ENCODE peak calls at places on chromosome 14, in seven cellular contexts. N is small intestine, K is cardiac muscle cell, E is left ventricle myocardium inferior, I is ovary, H is right cardiac atrium, P is H1. W is an unnamed sample.

GRCh38 chr14:52840916-52841315 is 49.5 kb upstream of the GNPNAT1 start:
- DNase-seq in I (no peak), N (no peak), E (no peak), H (peak; percentile 39), P (no peak), K (no peak), W (no peak)

GRCh38 chr14:36214476-36215216 is 38.1 kb upstream of the PTCSC3 start:
- DNase-seq in E (no peak), H (no peak), N (no peak), I (no peak), K (no peak), P (no peak), W (no peak)

GRCh38 chr14:78143489-78144145 is 26.6 kb upstream of the NRXN3 start:
- DNase-seq in P (no peak), K (no peak), N (no peak), I (no peak), E (no peak), H (no peak), W (no peak)

GRCh38 chr14:24132061-24132685 is 1.7 kb downstream of the FITM1 start:
- DNase-seq in I (no peak), N (no peak), P (no peak), K (no peak), E (no peak), H (no peak), W (no peak)

GRCh38 chr14:92496458-92496857 is 17.1 kb upstream of the RIN3 start:
- DNase-seq in P (no peak), K (no peak), I (no peak), H (no peak), N (no peak), E (no peak), W (no peak)

GRCh38 chr14:76872796-76873432 is 46.7 kb downstream of the LRRC74A start:
- DNase-seq in H (peak; percentile 36), K (peak; percentile 72), I (peak; percentile 69), N (peak; percentile 51), P (peak; percentile 85), E (peak; percentile 58), W (peak; percentile 71)

GRCh38 chr14:55802986-55803431 is 223.0 kb downstream of the KTN1 start:
- DNase-seq in N (peak; percentile 93), E (no peak), I (no peak), K (no peak), H (no peak), P (no peak), W (no peak)

GRCh38 chr14:26121181-26121580 is 476.7 kb downstream of the NOVA1 start:
- DNase-seq in P (no peak), H (no peak), N (no peak), K (no peak), E (no peak), I (no peak), W (no peak)

GRCh38 chr14:56648508-56649301 is 69.1 kb downstream of the TMEM260 start:
- DNase-seq in P (no peak), H (no peak), N (no peak), I (no peak), K (peak; percentile 9), E (no peak), W (no peak)

GRCh38 chr14:92787554-92787953 is 6.6 kb upstream of the GOLGA5 start:
- DNase-seq in N (no peak), P (no peak), H (no peak), K (no peak), I (no peak), E (no peak), W (no peak)

GRCh38 chr14:54102530-54102929 is 145.9 kb upstream of the BMP4 start:
- DNase-seq in P (no peak), N (no peak), H (no peak), I (no peak), K (no peak), E (no peak), W (no peak)

GRCh38 chr14:50675597-50675996 is 7.5 kb upstream of the SAV1 start:
- DNase-seq in I (no peak), K (no peak), H (no peak), N (no peak), P (no peak), E (no peak), W (no peak)

GRCh38 chr14:50679674-50680073 is 11.6 kb upstream of the SAV1 start:
- DNase-seq in H (no peak), N (no peak), P (no peak), E (no peak), I (no peak), K (no peak), W (no peak)

GRCh38 chr14:50676814-50677516 is 8.9 kb upstream of the SAV1 start:
- DNase-seq in I (no peak), P (no peak), K (no peak), H (no peak), N (no peak), E (no peak), W (no peak)

GRCh38 chr14:50677527-50678063 is 9.5 kb upstream of the SAV1 start:
- DNase-seq in H (no peak), P (no peak), N (no peak), E (no peak), K (no peak), I (no peak), W (no peak)

DNA sequence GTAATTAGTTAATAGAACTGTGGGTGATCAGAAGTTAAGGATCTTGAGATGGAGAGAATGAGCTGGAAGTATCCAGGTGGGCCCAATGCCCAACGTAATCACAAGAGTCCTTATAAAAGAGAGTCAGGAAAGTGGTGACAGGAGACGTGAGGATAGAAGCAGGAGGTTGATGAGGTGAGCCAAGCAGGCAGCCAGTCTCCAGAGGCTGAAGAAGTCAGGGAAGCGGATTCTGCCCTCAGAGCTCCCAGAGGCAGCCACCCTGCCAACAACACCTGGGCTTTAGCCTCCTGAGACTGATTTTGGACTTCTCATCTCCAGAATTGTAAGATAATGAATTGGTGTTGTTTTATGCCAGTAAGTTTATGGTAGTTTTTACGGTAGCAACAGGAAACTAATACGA is 10.1 kb upstream of the SAV1 start:
- DNase-seq in P (no peak), H (no peak), N (no peak), E (no peak), I (no peak), K (no peak), W (no peak)
- H3K4me1 ChIP-seq in P (no peaks in the 10 kb centered on the region), H (peaks cover 6% of the 10 kb centered on the region), N (no peaks in the 10 kb centered on the region), E (peaks cover 21% of the 10 kb centered on the region), I (no peaks in the 10 kb centered on the region), K (peaks cover 7% of the 10 kb centered on the region), W (peaks cover 19% of the 10 kb centered on the region)

GRCh38 chr14:90438841-90439240 is 42.0 kb downstream of the CALM1 start:
- DNase-seq in N (no peak), P (no peak), I (no peak), K (no peak), E (no peak), H (no peak), W (no peak)

GRCh38 chr14:90444077-90444696 is 47.4 kb downstream of the CALM1 start:
- DNase-seq in I (no peak), K (no peak), H (no peak), N (peak; percentile 20), P (no peak), E (no peak), W (peak; percentile 89)

GRCh38 chr14:90439874-90440442 is 43.1 kb downstream of the CALM1 start:
- DNase-seq in P (no peak), H (no peak), K (peak; percentile 12), E (no peak), I (no peak), N (no peak), W (no peak)

GRCh38 chr14:90443161-90444076 is 46.6 kb downstream of the CALM1 start:
- DNase-seq in H (no peak), K (no peak), P (no peak), E (no peak), N (no peak), I (no peak), W (no peak)

DNA sequence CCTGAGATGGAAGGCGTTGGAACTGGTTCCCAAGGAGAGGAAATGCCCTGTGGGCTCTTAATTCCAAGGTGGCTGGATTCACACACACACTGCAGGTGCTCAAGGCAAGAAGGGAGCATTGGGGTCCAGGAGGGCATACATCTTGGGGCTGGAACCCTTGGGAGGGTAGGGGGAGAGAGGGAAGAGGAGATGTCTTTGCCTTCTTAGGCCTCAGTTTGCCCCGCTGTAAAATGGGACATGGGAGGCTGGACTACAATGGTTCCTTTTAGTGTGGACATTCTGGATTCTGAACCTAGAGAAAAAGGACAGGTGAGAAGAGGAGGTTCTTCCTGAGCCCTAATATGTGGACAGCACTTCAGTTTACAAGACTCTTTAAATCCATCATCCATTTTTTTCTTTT is 43.8 kb downstream of the CALM1 start:
- DNase-seq in H (no peak), P (no peak), E (no peak), I (no peak), N (no peak), K (no peak), W (no peak)
- H3K27ac ChIP-seq in H (no peak overlapping the region), P (no peak overlapping the region), E (no peak overlapping the region), I (no peak overlapping the region), N (no peak overlapping the region), K (no peak overlapping the region), W (no peak overlapping the region)

DNA sequence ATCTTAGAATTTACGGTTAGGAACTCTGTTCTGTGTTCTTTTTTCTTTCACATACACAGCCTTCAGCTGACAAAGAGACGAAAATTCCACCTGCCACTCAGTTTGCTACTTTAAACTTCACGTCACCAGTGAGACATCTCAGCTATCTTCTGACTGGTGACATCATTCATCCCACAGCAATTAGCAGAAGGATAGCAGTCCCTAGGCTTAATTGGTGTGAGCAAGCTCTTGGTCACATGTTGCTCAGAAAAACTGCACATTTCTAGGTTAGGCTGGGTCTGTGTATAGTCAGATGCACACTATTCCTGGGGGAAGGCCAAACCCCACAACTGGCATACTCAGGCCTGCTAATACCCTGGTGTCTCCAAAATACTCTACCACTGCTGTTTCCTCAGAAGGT is 23.9 kb downstream of the SLC7A7 start:
- DNase-seq in P (no peak), H (no peak), K (no peak), I (no peak), N (no peak), E (no peak), W (no peak)
- H3K4me1 ChIP-seq in P (peaks cover 2% of the 10 kb centered on the region), H (no peaks in the 10 kb centered on the region), K (no peaks in the 10 kb centered on the region), I (no peaks in the 10 kb centered on the region), N (no peaks in the 10 kb centered on the region), E (no peaks in the 10 kb centered on the region), W (peaks cover 6% of the 10 kb centered on the region)

GRCh38 chr14:73712071-73712506 is 2.1 kb downstream of the PNMA1 start:
- DNase-seq in I (no peak), E (no peak), N (no peak), H (no peak), P (no peak), K (no peak), W (no peak)

GRCh38 chr14:73713206-73713803 is 879 bp downstream of the PNMA1 start:
- DNase-seq in N (no peak), P (no peak), K (peak; percentile 16), I (no peak), H (no peak), E (no peak), W (no peak)

GRCh38 chr14:73712540-73713141 is 1.5 kb downstream of the PNMA1 start:
- DNase-seq in N (peak; percentile 71), P (no peak), K (peak; percentile 38), H (peak; percentile 18), I (no peak), E (no peak), W (no peak)

GRCh38 chr14:73710737-73711136 is 3.4 kb downstream of the PNMA1 start:
- DNase-seq in H (no peak), N (no peak), E (no peak), K (no peak), I (no peak), P (no peak), W (no peak)

GRCh38 chr14:73709904-73710469 is 4.2 kb downstream of the PNMA1 start:
- DNase-seq in H (no peak), P (no peak), K (no peak), E (no peak), I (no peak), N (no peak), W (no peak)
- H3K27ac ChIP-seq in H (no peak overlapping the region), P (no peak overlapping the region), K (no peak overlapping the region), E (no peak overlapping the region), I (no peak overlapping the region), N (no peak overlapping the region), W (no peak overlapping the region)

GRCh38 chr14:22845821-22846625 is 9.6 kb downstream of the MMP14 start:
- DNase-seq in N (no peak), H (no peak), I (no peak), P (no peak), K (no peak), E (no peak), W (peak; percentile 43)
- H3K4me1 ChIP-seq in N (no peaks in the 10 kb centered on the region), H (peaks cover 20% of the 10 kb centered on the region), I (peaks cover 39% of the 10 kb centered on the region), P (peaks cover 18% of the 10 kb centered on the region), K (peaks cover 2% of the 10 kb centered on the region), E (peaks cover 57% of the 10 kb centered on the region), W (peaks cover 56% of the 10 kb centered on the region)